ENCODE peak calls at places on chromosomes 7 and 10, in four cellular contexts. One of them, this sample, is unnamed.

GRCh38 chr7:48113270-48113669 is 24.2 kb downstream of the UPP1 start:
- DNase-seq in brain microvascular endothelial cell: no peak
- DNase-seq in activated CD8-positive, alpha-beta memory T cell treated with anti-CD3 and anti-CD28 coated beads for 1 hour: no peak
- DNase-seq in glutamatergic neuron: no peak
- DNase-seq in this sample: no peak

GRCh38 chr7:113561446-113561845 is 357.4 kb downstream of the PPP1R3A start:
- DNase-seq in glutamatergic neuron: no peak
- DNase-seq in activated CD8-positive, alpha-beta memory T cell treated with anti-CD3 and anti-CD28 coated beads for 1 hour: no peak
- DNase-seq in brain microvascular endothelial cell: peak
- DNase-seq in this sample: peak

GRCh38 chr10:33859319-33860022 is 525.0 kb upstream of the NRP1 start:
- DNase-seq in glutamatergic neuron: no peak
- DNase-seq in brain microvascular endothelial cell: no peak
- DNase-seq in activated CD8-positive, alpha-beta memory T cell treated with anti-CD3 and anti-CD28 coated beads for 1 hour: no peak
- DNase-seq in this sample: no peak

GRCh38 chr10:131312261-131312801 is 810 bp upstream of the TCERG1L start:
- DNase-seq in brain microvascular endothelial cell: no peak
- DNase-seq in activated CD8-positive, alpha-beta memory T cell treated with anti-CD3 and anti-CD28 coated beads for 1 hour: no peak
- DNase-seq in glutamatergic neuron: peak
- DNase-seq in this sample: no peak

GRCh38 chr10:3166496-3167290 is 5.9 kb downstream of the PITRM1 start:
- DNase-seq in glutamatergic neuron: no peak
- DNase-seq in brain microvascular endothelial cell: no peak
- DNase-seq in activated CD8-positive, alpha-beta memory T cell treated with anti-CD3 and anti-CD28 coated beads for 1 hour: no peak
- DNase-seq in this sample: no peak

GRCh38 chr7:108000875-108001758 is 1.8 kb downstream of the LAMB1 start:
- DNase-seq in brain microvascular endothelial cell: no peak
- DNase-seq in activated CD8-positive, alpha-beta memory T cell treated with anti-CD3 and anti-CD28 coated beads for 1 hour: no peak
- DNase-seq in glutamatergic neuron: peak
- DNase-seq in this sample: no peak

GRCh38 chr7:98315318-98315993 is 34.0 kb downstream of the BRI3 start:
- DNase-seq in glutamatergic neuron: no peak
- DNase-seq in brain microvascular endothelial cell: no peak
- DNase-seq in activated CD8-positive, alpha-beta memory T cell treated with anti-CD3 and anti-CD28 coated beads for 1 hour: no peak
- DNase-seq in this sample: no peak

GRCh38 chr7:131574741-131575140 is 18.3 kb upstream of the PODXL start:
- DNase-seq in glutamatergic neuron: no peak
- DNase-seq in activated CD8-positive, alpha-beta memory T cell treated with anti-CD3 and anti-CD28 coated beads for 1 hour: no peak
- DNase-seq in brain microvascular endothelial cell: peak
- DNase-seq in this sample: no peak

GRCh38 chr10:113381906-113382562 is 170.8 kb upstream of the HABP2 start:
- DNase-seq in glutamatergic neuron: no peak
- DNase-seq in brain microvascular endothelial cell: peak
- DNase-seq in activated CD8-positive, alpha-beta memory T cell treated with anti-CD3 and anti-CD28 coated beads for 1 hour: no peak
- DNase-seq in this sample: peak

GRCh38 chr10:59993931-59994330 is 87.6 kb upstream of the CCDC6 start:
- DNase-seq in brain microvascular endothelial cell: no peak
- DNase-seq in glutamatergic neuron: no peak
- DNase-seq in activated CD8-positive, alpha-beta memory T cell treated with anti-CD3 and anti-CD28 coated beads for 1 hour: no peak
- DNase-seq in this sample: no peak

GRCh38 chr7:86867163-86867762 is 192.2 kb downstream of the ELAPOR2 start:
- DNase-seq in glutamatergic neuron: no peak
- DNase-seq in brain microvascular endothelial cell: no peak
- DNase-seq in activated CD8-positive, alpha-beta memory T cell treated with anti-CD3 and anti-CD28 coated beads for 1 hour: no peak
- DNase-seq in this sample: no peak

GRCh38 chr7:44561962-44562621 is 11.6 kb downstream of the DDX56 start:
- DNase-seq in activated CD8-positive, alpha-beta memory T cell treated with anti-CD3 and anti-CD28 coated beads for 1 hour: no peak
- DNase-seq in glutamatergic neuron: no peak
- DNase-seq in brain microvascular endothelial cell: peak
- DNase-seq in this sample: peak

GRCh38 chr10:11757452-11757819 is 15.3 kb downstream of the ECHDC3 start:
- DNase-seq in activated CD8-positive, alpha-beta memory T cell treated with anti-CD3 and anti-CD28 coated beads for 1 hour: no peak
- DNase-seq in glutamatergic neuron: no peak
- DNase-seq in brain microvascular endothelial cell: peak
- DNase-seq in this sample: peak

GRCh38 chr7:47478017-47478344 is 103.9 kb downstream of the TNS3 start:
- DNase-seq in glutamatergic neuron: no peak
- DNase-seq in activated CD8-positive, alpha-beta memory T cell treated with anti-CD3 and anti-CD28 coated beads for 1 hour: no peak
- DNase-seq in brain microvascular endothelial cell: no peak
- DNase-seq in this sample: peak

GRCh38 chr7:29063872-29064271 is 82.5 kb downstream of the CPVL start:
- DNase-seq in brain microvascular endothelial cell: no peak
- DNase-seq in activated CD8-positive, alpha-beta memory T cell treated with anti-CD3 and anti-CD28 coated beads for 1 hour: no peak
- DNase-seq in glutamatergic neuron: no peak
- DNase-seq in this sample: no peak

GRCh38 chr7:113289140-113289740 is 170.9 kb upstream of the SMIM30 start:
- DNase-seq in glutamatergic neuron: no peak
- DNase-seq in activated CD8-positive, alpha-beta memory T cell treated with anti-CD3 and anti-CD28 coated beads for 1 hour: no peak
- DNase-seq in brain microvascular endothelial cell: peak
- DNase-seq in this sample: peak

GRCh38 chr10:650691-651615 is 38.5 kb downstream of the DIP2C start:
- DNase-seq in activated CD8-positive, alpha-beta memory T cell treated with anti-CD3 and anti-CD28 coated beads for 1 hour: no peak
- DNase-seq in glutamatergic neuron: no peak
- DNase-seq in brain microvascular endothelial cell: no peak
- DNase-seq in this sample: no peak

GRCh38 chr10:11993834-11994468 is 48.7 kb downstream of the UPF2 start:
- DNase-seq in activated CD8-positive, alpha-beta memory T cell treated with anti-CD3 and anti-CD28 coated beads for 1 hour: no peak
- DNase-seq in brain microvascular endothelial cell: no peak
- DNase-seq in glutamatergic neuron: no peak
- DNase-seq in this sample: no peak

GRCh38 chr7:18715988-18716387 is 220.4 kb downstream of the HDAC9 start:
- DNase-seq in glutamatergic neuron: no peak
- DNase-seq in activated CD8-positive, alpha-beta memory T cell treated with anti-CD3 and anti-CD28 coated beads for 1 hour: no peak
- DNase-seq in brain microvascular endothelial cell: no peak
- DNase-seq in this sample: no peak

GRCh38 chr10:14156101-14156500 is 174.6 kb downstream of the FRMD4A start:
- DNase-seq in glutamatergic neuron: no peak
- DNase-seq in activated CD8-positive, alpha-beta memory T cell treated with anti-CD3 and anti-CD28 coated beads for 1 hour: no peak
- DNase-seq in brain microvascular endothelial cell: no peak
- DNase-seq in this sample: no peak

GRCh38 chr7:54663186-54663585 is 95.8 kb downstream of the SEC61G start:
- DNase-seq in glutamatergic neuron: no peak
- DNase-seq in activated CD8-positive, alpha-beta memory T cell treated with anti-CD3 and anti-CD28 coated beads for 1 hour: no peak
- DNase-seq in brain microvascular endothelial cell: no peak
- DNase-seq in this sample: no peak

GRCh38 chr10:16989826-16990293 is 139.8 kb downstream of the CUBN start:
- DNase-seq in activated CD8-positive, alpha-beta memory T cell treated with anti-CD3 and anti-CD28 coated beads for 1 hour: no peak
- DNase-seq in brain microvascular endothelial cell: no peak
- DNase-seq in glutamatergic neuron: no peak
- DNase-seq in this sample: peak

GRCh38 chr7:68400783-68401182 is 1197.5 kb upstream of the AUTS2 start:
- DNase-seq in brain microvascular endothelial cell: no peak
- DNase-seq in activated CD8-positive, alpha-beta memory T cell treated with anti-CD3 and anti-CD28 coated beads for 1 hour: no peak
- DNase-seq in glutamatergic neuron: no peak
- DNase-seq in this sample: no peak